ENCODE peak calls at places on chromosomes 3 and 15, in five cellular contexts. D is body of pancreas, K is aorta, J is heart right ventricle, U is iPS DF 6.9. W is an unnamed sample. For H3K4me1 and H3K9me3, the result is how much of the 10 kb centered on the place peaks cover.

GRCh38 chr3:67083277-67083676 is 85.2 kb downstream of the KBTBD8 start:
- DNase-seq in J (no peak), U (no peak), D (no peak), K (no peak), W (no peak)

GRCh38 chr15:74336061-74337005 is 31.1 kb downstream of the CYP11A1 start:
- DNase-seq in D (no peak), J (no peak), K (no peak), U (no peak), W (no peak)

GRCh38 chr3:21599890-21600289 is 151.1 kb downstream of the ZNF385D start:
- DNase-seq in U (peak), J (no peak), K (no peak), D (no peak), W (peak)

GRCh38 chr15:62403164-62403809 is 238.2 kb upstream of the C2CD4B start:
- DNase-seq in D (no peak), K (no peak), J (no peak), U (no peak), W (no peak)

GRCh38 chr3:61053781-61054496 is 197.3 kb downstream of the FHIT start:
- DNase-seq in K (no peak), U (no peak), J (no peak), D (peak), W (no peak)

GRCh38 chr15:42359249-42359648 is at the start of gene CAPN3:
- DNase-seq in K (no peak), D (no peak), J (no peak), U (no peak), W (no peak)

GRCh38 chr15:83292317-83292716 is 7.9 kb upstream of the BNC1 start:
- DNase-seq in U (no peak), J (no peak), K (no peak), D (no peak), W (no peak)

GRCh38 chr3:10459954-10460754 is 45.2 kb downstream of the ATP2B2 start:
- DNase-seq in U (peak), K (no peak), D (peak), J (no peak), W (peak)

GRCh38 chr3:23566499-23566898 is 239.3 kb upstream of the UBE2E1 start:
- DNase-seq in J (no peak), D (no peak), U (no peak), K (no peak), W (no peak)

GRCh38 chr15:75198560-75199346 is 2.9 kb upstream of the C15orf39 start:
- DNase-seq in D (no peak), U (no peak), J (no peak), K (no peak), W (peak)

GRCh38 chr3:86731501-86731901 is 259.4 kb downstream of the VGLL3 start:
- DNase-seq in K (no peak), U (no peak), D (no peak), J (no peak), W (no peak)

GRCh38 chr3:12395349-12396012 is 88.8 kb upstream of the TSEN2 start:
- DNase-seq in D (no peak), U (no peak), K (no peak), J (no peak), W (no peak)

GRCh38 chr3:142180761-142181362 is 31.5 kb upstream of the TFDP2 start:
- DNase-seq in J (peak), U (no peak), D (peak), K (no peak), W (peak)

GRCh38 chr3:148240351-148240750 is 457.4 kb upstream of the AGTR1 start:
- DNase-seq in K (no peak), D (no peak), J (no peak), U (no peak), W (no peak)

GRCh38 chr15:52523646-52524045 is 5.0 kb downstream of the MYO5A start:
- DNase-seq in D (no peak), U (no peak), J (no peak), K (no peak), W (no peak)

GRCh38 chr3:42535981-42536784 is 33.7 kb downstream of the VIPR1 start:
- DNase-seq in J (no peak), K (no peak), U (peak), D (no peak), W (peak)

GRCh38 chr3:177934001-177934891 is 602.0 kb upstream of the KCNMB2 start:
- DNase-seq in D (no peak), J (peak), K (no peak), U (no peak), W (no peak)

GRCh38 chr3:152026033-152026556 is 152.7 kb downstream of the SUCNR1 start:
- DNase-seq in J (no peak), D (no peak), U (no peak), K (no peak), W (no peak)

GRCh38 chr3:138051946-138052802 is 42.2 kb downstream of the CLDN18 start:
- DNase-seq in J (peak), D (peak), U (peak), K (no peak), W (peak)

GRCh38 chr3:161423911-161424522 is 52.7 kb upstream of the SPTSSB start:
- DNase-seq in J (no peak), K (no peak), D (no peak), U (no peak), W (peak)

GRCh38 chr15:101240364-101240763 is 11.5 kb downstream of the CHSY1 start:
- DNase-seq in J (no peak), D (no peak), U (no peak), K (no peak), W (no peak)

GRCh38 chr3:81666502-81667121 is 94.8 kb downstream of the GBE1 start:
- DNase-seq in U (no peak), D (no peak), K (no peak), J (no peak), W (peak)

GRCh38 chr15:61556037-61556648 is 327.0 kb upstream of the RORA start:
- DNase-seq in K (no peak), J (no peak), D (no peak), U (no peak), W (no peak)

GRCh38 chr3:125585595-125586223 is 9.6 kb downstream of the OSBPL11 start:
- DNase-seq in U (peak), K (no peak), J (no peak), D (peak), W (peak)

GRCh38 chr3:133662256-133662773 is 574 bp upstream of the TOPBP1 start:
- DNase-seq in J (no peak), D (no peak), K (no peak), U (no peak), W (peak)

GRCh38 chr3:20575153-20575552 is 389.1 kb upstream of the SGO1 start:
- DNase-seq in U (no peak), K (no peak), J (no peak), D (no peak), W (no peak)

GRCh38 chr3:73547427-73548036 is 77.2 kb downstream of the PDZRN3 start:
- DNase-seq in J (no peak), D (no peak), U (no peak), K (no peak), W (no peak)

GRCh38 chr3:46667657-46668056 is 25.8 kb downstream of the ALS2CL start:
- DNase-seq in D (peak), K (peak), U (no peak), J (no peak), W (peak)

GRCh38 chr3:52056521-52056967 is at the start of gene DUSP7:
- DNase-seq in U (no peak), D (peak), J (peak), K (peak), W (peak)

GRCh38 chr3:20055020-20055775 is 15.0 kb downstream of the KAT2B start:
- DNase-seq in J (no peak), K (no peak), D (no peak), U (no peak), W (no peak)

GRCh38 chr3:109903100-109903499 is 565.8 kb upstream of the DPPA4 start:
- DNase-seq in K (no peak), J (no peak), D (no peak), U (no peak), W (no peak)

DNA sequence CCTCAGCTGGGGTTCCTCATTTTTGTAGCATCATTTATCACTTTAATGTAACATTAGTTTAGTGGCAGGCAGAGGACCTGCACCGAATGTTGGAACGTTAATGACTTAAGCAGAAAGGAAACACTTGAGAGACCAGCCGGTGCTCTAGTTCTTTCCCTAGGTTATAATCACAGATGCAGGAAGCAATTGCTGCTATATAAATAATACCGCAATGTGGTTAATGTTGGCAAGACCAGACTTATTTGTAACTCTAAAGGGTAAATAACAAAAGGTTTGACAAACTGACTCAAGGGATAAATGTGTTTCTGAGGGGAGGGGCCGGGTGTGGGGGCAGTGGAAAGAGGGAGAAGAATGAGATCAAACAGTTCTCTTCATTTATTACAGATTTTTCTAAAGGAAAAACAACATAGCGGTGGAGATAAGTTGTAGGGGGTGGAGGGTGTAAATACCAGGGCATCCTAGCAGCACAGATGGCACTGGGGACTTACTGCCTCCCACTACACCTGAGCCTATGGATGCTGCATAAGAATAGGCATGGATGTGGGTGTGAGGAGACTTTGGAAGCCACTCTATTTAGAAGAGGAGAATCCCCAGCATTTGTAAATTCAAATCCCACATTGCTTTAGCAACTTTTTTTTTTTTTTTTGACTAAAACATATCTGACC is 27.6 kb upstream of the IL1RAP start:
- DNase-seq in U (no peak), J (no peak), D (no peak), K (no peak), W (no peak)
- H3K4me1 ChIP-seq in U (under half), J (under half), D (under half), K (under half), W (under half)

GRCh38 chr15:96053039-96054021 is 277.2 kb upstream of the NR2F2 start:
- DNase-seq in K (peak), J (peak), D (peak), U (no peak), W (peak)
- H3K9me3 ChIP-seq in K (under half), J (under half), D (under half), U (under half), W (under half)

DNA sequence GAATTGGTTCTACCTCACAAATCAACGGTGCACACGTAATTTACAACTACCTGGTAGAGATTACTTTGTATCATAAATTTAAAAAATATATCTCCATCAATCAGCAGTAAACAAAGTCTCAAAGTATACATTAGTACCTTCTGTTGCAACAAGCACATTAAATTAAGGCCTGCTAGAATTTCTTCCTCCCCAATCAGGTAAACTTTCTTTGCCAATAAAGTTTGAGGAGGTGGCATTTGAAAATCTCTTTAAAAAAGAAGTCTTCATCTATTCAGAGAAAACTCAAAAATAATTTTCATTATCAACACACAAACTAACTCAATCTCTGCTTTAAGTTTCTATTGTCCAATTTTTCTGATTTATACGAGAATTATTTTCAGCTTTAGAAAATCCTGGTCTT is 4.4 kb downstream of the CCNL1 start:
- DNase-seq in J (no peak), K (no peak), D (no peak), U (no peak), W (no peak)
- H3K4me3 ChIP-seq in J (no peak), K (no peak), D (no peak), U (no peak), W (no peak)

GRCh38 chr15:98778263-98778959 is 130.1 kb downstream of the IGF1R start:
- DNase-seq in D (no peak), U (no peak), K (no peak), J (no peak), W (no peak)
- H3K4me1 ChIP-seq in D (half or more), U (under half), K (under half), J (under half), W (under half)

GRCh38 chr3:55315396-55315795 is 171.7 kb downstream of the WNT5A start:
- DNase-seq in K (no peak), J (no peak), U (no peak), D (no peak), W (no peak)
- H3K9me3 ChIP-seq in K (under half), J (under half), U (under half), D (under half), W (under half)

GRCh38 chr15:29871401-29871800 is 49.1 kb upstream of the TJP1 start:
- DNase-seq in K (peak), D (peak), J (peak), U (no peak), W (no peak)
- H3K4me3 ChIP-seq in K (no peak), D (no peak), J (peak), U (no peak), W (no peak)

W was measured in HAP-1.